ENCODE peak calls at places on chromosomes 5 and 9, in seven cellular contexts. One of them, this sample, is unnamed.

GRCh38 chr5:32229586-32229985 is 55.5 kb upstream of the GOLPH3 start:
- DNase-seq in IMR-90: no peak
- DNase-seq in CD8-positive, alpha-beta memory T cell: no peak
- DNase-seq in CD4-positive, alpha-beta memory T cell: no peak
- DNase-seq in A549: no peak
- DNase-seq in stomach: no peak
- DNase-seq in fibroblast of lung: no peak
- DNase-seq in this sample: no peak

GRCh38 chr5:53983568-53984465 is 326.6 kb downstream of the ARL15 start:
- DNase-seq in CD4-positive, alpha-beta memory T cell: no peak
- DNase-seq in CD8-positive, alpha-beta memory T cell: no peak
- DNase-seq in IMR-90: peak
- DNase-seq in fibroblast of lung: peak
- DNase-seq in A549: peak
- DNase-seq in stomach: no peak
- DNase-seq in this sample: no peak

GRCh38 chr5:43065384-43066230 is 25.5 kb upstream of the ANXA2R start:
- DNase-seq in IMR-90: peak
- DNase-seq in fibroblast of lung: peak
- DNase-seq in CD4-positive, alpha-beta memory T cell: peak
- DNase-seq in stomach: peak
- DNase-seq in A549: peak
- DNase-seq in CD8-positive, alpha-beta memory T cell: peak
- DNase-seq in this sample: no peak

GRCh38 chr5:53035868-53036381 is 46.8 kb downstream of the ITGA2 start:
- DNase-seq in fibroblast of lung: peak
- DNase-seq in IMR-90: peak
- DNase-seq in CD4-positive, alpha-beta memory T cell: no peak
- DNase-seq in stomach: no peak
- DNase-seq in CD8-positive, alpha-beta memory T cell: no peak
- DNase-seq in A549: peak
- DNase-seq in this sample: no peak

GRCh38 chr5:150604010-150604409 is 36.5 kb upstream of the SYNPO start:
- DNase-seq in fibroblast of lung: no peak
- DNase-seq in stomach: no peak
- DNase-seq in IMR-90: no peak
- DNase-seq in CD8-positive, alpha-beta memory T cell: no peak
- DNase-seq in CD4-positive, alpha-beta memory T cell: no peak
- DNase-seq in A549: no peak
- DNase-seq in this sample: no peak

GRCh38 chr9:21551401-21551800 is 69.3 kb upstream of the IFNE start:
- DNase-seq in CD8-positive, alpha-beta memory T cell: no peak
- DNase-seq in stomach: no peak
- DNase-seq in fibroblast of lung: peak
- DNase-seq in CD4-positive, alpha-beta memory T cell: no peak
- DNase-seq in IMR-90: peak
- DNase-seq in A549: no peak
- DNase-seq in this sample: no peak

GRCh38 chr5:34655354-34655991 is 655 bp upstream of the RAI14 start:
- DNase-seq in CD8-positive, alpha-beta memory T cell: no peak
- DNase-seq in stomach: peak
- DNase-seq in fibroblast of lung: peak
- DNase-seq in IMR-90: peak
- DNase-seq in A549: peak
- DNase-seq in CD4-positive, alpha-beta memory T cell: peak
- DNase-seq in this sample: no peak

GRCh38 chr9:94728719-94729118 is 2.2 kb downstream of the AOPEP start:
- DNase-seq in stomach: no peak
- DNase-seq in IMR-90: no peak
- DNase-seq in CD8-positive, alpha-beta memory T cell: no peak
- DNase-seq in fibroblast of lung: no peak
- DNase-seq in CD4-positive, alpha-beta memory T cell: no peak
- DNase-seq in A549: no peak
- DNase-seq in this sample: no peak

DNA sequence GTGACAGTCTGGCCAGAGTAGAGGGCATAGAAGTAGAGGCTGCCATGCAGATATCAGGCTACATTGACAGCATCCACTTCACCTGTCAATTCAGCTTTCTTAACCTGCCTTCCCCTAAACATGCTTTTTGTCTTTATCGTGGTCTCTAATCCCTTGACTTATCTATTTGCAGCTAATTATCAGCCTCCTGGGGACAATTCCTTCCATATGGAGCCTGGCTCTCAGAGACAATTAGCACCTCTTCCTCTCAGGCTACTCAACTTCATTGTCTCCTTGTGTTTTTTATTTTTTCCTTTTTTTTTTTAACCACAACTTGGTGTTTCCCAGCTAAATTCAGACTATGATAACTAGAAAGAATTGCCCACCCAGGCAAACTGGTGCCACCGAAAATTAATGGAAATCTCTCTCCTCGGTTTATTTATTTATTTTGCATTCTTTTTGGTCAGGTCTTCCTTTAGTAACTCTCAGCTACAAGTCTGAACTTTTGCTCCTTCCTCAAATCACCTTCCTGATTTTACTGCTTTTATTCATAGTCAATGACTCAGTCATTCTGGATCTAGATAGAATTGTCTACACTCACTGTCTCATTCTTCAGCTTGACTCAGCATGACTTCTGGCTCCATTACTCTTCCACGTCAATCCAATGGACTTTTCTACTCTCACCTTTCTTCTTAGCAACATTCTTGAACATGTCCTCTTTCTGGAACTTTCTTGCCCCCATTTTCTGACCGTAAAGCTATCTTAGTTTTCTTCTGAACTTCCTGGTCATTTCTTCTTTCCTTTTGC is 63.0 kb upstream of the BASP1 start:
- DNase-seq in IMR-90: peak
- DNase-seq in A549: peak
- DNase-seq in CD4-positive, alpha-beta memory T cell: no peak
- DNase-seq in fibroblast of lung: peak
- DNase-seq in stomach: no peak
- DNase-seq in CD8-positive, alpha-beta memory T cell: no peak
- DNase-seq in this sample: no peak
- H3K27ac ChIP-seq in IMR-90: no peak
- H3K27ac ChIP-seq in A549: peak
- H3K27ac ChIP-seq in CD4-positive, alpha-beta memory T cell: no peak
- H3K27ac ChIP-seq in fibroblast of lung: peak
- H3K27ac ChIP-seq in stomach: no peak
- H3K27ac ChIP-seq in CD8-positive, alpha-beta memory T cell: no peak
- H3K27ac ChIP-seq in this sample: no peak

GRCh38 chr5:139676951-139677367 is 28.8 kb downstream of the CXXC5 start:
- DNase-seq in CD8-positive, alpha-beta memory T cell: no peak
- DNase-seq in IMR-90: no peak
- DNase-seq in CD4-positive, alpha-beta memory T cell: no peak
- DNase-seq in fibroblast of lung: no peak
- DNase-seq in stomach: no peak
- DNase-seq in A549: no peak
- DNase-seq in this sample: no peak

GRCh38 chr5:139678283-139678613 is 30.1 kb downstream of the CXXC5 start:
- DNase-seq in CD8-positive, alpha-beta memory T cell: no peak
- DNase-seq in IMR-90: no peak
- DNase-seq in fibroblast of lung: no peak
- DNase-seq in CD4-positive, alpha-beta memory T cell: no peak
- DNase-seq in A549: no peak
- DNase-seq in stomach: no peak
- DNase-seq in this sample: no peak

GRCh38 chr5:139676406-139676805 is 28.3 kb downstream of the CXXC5 start:
- DNase-seq in CD8-positive, alpha-beta memory T cell: no peak
- DNase-seq in A549: no peak
- DNase-seq in fibroblast of lung: no peak
- DNase-seq in IMR-90: no peak
- DNase-seq in CD4-positive, alpha-beta memory T cell: no peak
- DNase-seq in stomach: no peak
- DNase-seq in this sample: no peak

GRCh38 chr5:139678751-139679750 is 30.9 kb downstream of the CXXC5 start:
- DNase-seq in CD8-positive, alpha-beta memory T cell: no peak
- DNase-seq in fibroblast of lung: no peak
- DNase-seq in stomach: no peak
- DNase-seq in A549: no peak
- DNase-seq in CD4-positive, alpha-beta memory T cell: no peak
- DNase-seq in IMR-90: no peak
- DNase-seq in this sample: no peak

DNA sequence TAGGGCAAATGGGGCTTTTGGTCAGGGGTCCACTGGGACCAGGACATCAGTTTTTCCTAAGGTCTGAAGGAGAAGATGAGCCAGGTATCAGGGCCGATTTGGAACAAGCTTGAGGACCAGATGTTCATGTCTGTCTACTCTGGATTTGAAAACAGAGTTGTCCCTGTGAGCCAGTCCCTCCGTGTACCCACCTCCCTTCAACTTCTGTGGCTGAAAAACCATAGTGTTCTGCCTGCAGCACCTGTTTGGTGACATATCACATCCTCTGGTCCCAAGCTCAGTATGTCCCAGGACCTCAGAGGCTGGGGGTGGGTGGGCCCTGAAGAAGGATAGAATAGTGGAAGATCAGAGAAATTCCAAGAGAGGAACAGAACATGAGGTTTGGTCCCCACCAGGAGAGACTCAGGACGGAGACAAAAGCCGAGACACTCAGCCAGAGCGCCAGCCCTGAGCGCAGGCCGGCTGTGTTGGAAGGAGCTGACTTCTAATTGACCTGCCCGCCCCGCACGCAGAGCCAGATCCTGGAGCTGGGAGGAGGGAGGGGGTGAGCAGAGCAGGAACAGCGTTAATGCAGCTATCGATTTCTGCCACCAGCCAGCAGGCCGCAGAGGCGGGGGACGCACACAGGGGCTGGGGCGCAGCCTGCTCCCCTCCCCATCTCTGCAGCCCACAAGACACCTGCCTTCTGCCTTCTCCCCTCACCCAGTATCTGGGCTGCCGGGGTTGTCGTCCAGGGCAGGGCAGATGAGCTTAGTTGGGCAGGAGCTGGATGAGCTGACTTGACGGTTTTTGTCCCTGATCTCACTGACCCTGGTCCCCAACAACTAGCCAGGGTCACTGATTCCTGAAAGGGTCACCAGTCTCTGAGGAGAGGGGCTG is 29.5 kb downstream of the CXXC5 start:
- DNase-seq in CD4-positive, alpha-beta memory T cell: no peak
- DNase-seq in IMR-90: no peak
- DNase-seq in CD8-positive, alpha-beta memory T cell: no peak
- DNase-seq in fibroblast of lung: no peak
- DNase-seq in stomach: peak
- DNase-seq in A549: no peak
- DNase-seq in this sample: no peak
- H3K27ac ChIP-seq in CD4-positive, alpha-beta memory T cell: no peak
- H3K27ac ChIP-seq in IMR-90: no peak
- H3K27ac ChIP-seq in CD8-positive, alpha-beta memory T cell: no peak
- H3K27ac ChIP-seq in fibroblast of lung: no peak
- H3K27ac ChIP-seq in stomach: peak
- H3K27ac ChIP-seq in A549: peak
- H3K27ac ChIP-seq in this sample: peak

GRCh38 chr5:172839669-172840068 is 5.6 kb downstream of the ERGIC1 start:
- DNase-seq in CD4-positive, alpha-beta memory T cell: no peak
- DNase-seq in CD8-positive, alpha-beta memory T cell: no peak
- DNase-seq in fibroblast of lung: no peak
- DNase-seq in A549: no peak
- DNase-seq in stomach: peak
- DNase-seq in IMR-90: no peak
- DNase-seq in this sample: no peak

GRCh38 chr5:172840077-172840777 is 6.2 kb downstream of the ERGIC1 start:
- DNase-seq in CD8-positive, alpha-beta memory T cell: no peak
- DNase-seq in IMR-90: no peak
- DNase-seq in A549: no peak
- DNase-seq in CD4-positive, alpha-beta memory T cell: no peak
- DNase-seq in fibroblast of lung: no peak
- DNase-seq in stomach: no peak
- DNase-seq in this sample: no peak

GRCh38 chr5:172837640-172838039 is 3.6 kb downstream of the ERGIC1 start:
- DNase-seq in A549: no peak
- DNase-seq in stomach: peak
- DNase-seq in IMR-90: no peak
- DNase-seq in CD4-positive, alpha-beta memory T cell: peak
- DNase-seq in CD8-positive, alpha-beta memory T cell: peak
- DNase-seq in fibroblast of lung: no peak
- DNase-seq in this sample: no peak

GRCh38 chr5:172840778-172841154 is 6.7 kb downstream of the ERGIC1 start:
- DNase-seq in IMR-90: no peak
- DNase-seq in CD8-positive, alpha-beta memory T cell: no peak
- DNase-seq in stomach: no peak
- DNase-seq in A549: no peak
- DNase-seq in CD4-positive, alpha-beta memory T cell: no peak
- DNase-seq in fibroblast of lung: no peak
- DNase-seq in this sample: no peak

DNA sequence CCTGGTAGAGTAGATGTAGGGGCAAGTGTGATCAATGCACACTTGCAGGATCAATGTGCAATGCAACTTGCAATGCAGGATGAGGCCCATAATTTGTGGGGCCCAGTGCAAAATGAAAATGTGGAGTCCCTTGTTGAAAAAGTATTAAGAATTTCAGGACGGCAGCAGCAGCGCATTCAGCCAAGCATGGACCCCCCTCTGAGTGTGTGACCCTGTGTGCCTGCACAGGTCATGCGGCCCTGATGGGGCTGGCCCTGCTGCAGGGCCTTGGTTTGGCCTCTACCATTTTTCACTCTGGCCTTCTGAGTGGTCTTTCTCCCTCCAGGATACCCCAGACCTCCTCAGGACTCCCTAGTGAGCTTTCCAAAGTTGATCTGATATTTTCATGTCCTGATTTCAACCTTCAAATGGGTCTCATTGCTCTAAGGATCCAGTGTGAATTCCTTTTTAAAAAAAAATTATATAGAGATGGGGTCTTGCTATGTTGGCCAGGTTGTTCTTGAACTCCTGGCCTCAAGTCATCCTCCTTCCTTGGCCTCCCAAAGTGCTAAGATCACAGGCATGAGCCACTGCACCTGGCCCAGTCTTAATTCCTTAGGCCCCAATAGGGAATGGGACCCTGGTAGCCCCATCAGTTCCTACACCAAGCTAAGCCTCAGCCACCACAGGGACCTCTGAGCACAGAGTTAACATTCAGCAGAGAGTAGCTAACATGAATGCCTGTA is 4.3 kb downstream of the ERGIC1 start:
- DNase-seq in CD8-positive, alpha-beta memory T cell: no peak
- DNase-seq in stomach: no peak
- DNase-seq in fibroblast of lung: no peak
- DNase-seq in IMR-90: no peak
- DNase-seq in CD4-positive, alpha-beta memory T cell: no peak
- DNase-seq in A549: no peak
- DNase-seq in this sample: no peak
- H3K27ac ChIP-seq in CD8-positive, alpha-beta memory T cell: no peak
- H3K27ac ChIP-seq in stomach: peak
- H3K27ac ChIP-seq in fibroblast of lung: no peak
- H3K27ac ChIP-seq in IMR-90: no peak
- H3K27ac ChIP-seq in CD4-positive, alpha-beta memory T cell: no peak
- H3K27ac ChIP-seq in A549: peak
- H3K27ac ChIP-seq in this sample: peak

GRCh38 chr9:34653610-34654072 is 1.7 kb downstream of the IL11RA start:
- DNase-seq in A549: no peak
- DNase-seq in CD8-positive, alpha-beta memory T cell: no peak
- DNase-seq in stomach: no peak
- DNase-seq in fibroblast of lung: peak
- DNase-seq in IMR-90: peak
- DNase-seq in CD4-positive, alpha-beta memory T cell: no peak
- DNase-seq in this sample: no peak

GRCh38 chr9:34653131-34653530 is 1.1 kb downstream of the IL11RA start:
- DNase-seq in CD4-positive, alpha-beta memory T cell: no peak
- DNase-seq in fibroblast of lung: no peak
- DNase-seq in stomach: no peak
- DNase-seq in A549: no peak
- DNase-seq in CD8-positive, alpha-beta memory T cell: no peak
- DNase-seq in IMR-90: peak
- DNase-seq in this sample: no peak

GRCh38 chr9:34655394-34655793 is 3.4 kb downstream of the IL11RA start:
- DNase-seq in IMR-90: no peak
- DNase-seq in CD4-positive, alpha-beta memory T cell: no peak
- DNase-seq in A549: no peak
- DNase-seq in stomach: no peak
- DNase-seq in CD8-positive, alpha-beta memory T cell: no peak
- DNase-seq in fibroblast of lung: no peak
- DNase-seq in this sample: no peak

GRCh38 chr9:34652608-34653007 is 623 bp downstream of the IL11RA start:
- DNase-seq in fibroblast of lung: no peak
- DNase-seq in IMR-90: no peak
- DNase-seq in CD8-positive, alpha-beta memory T cell: no peak
- DNase-seq in A549: no peak
- DNase-seq in stomach: no peak
- DNase-seq in CD4-positive, alpha-beta memory T cell: no peak
- DNase-seq in this sample: no peak

DNA sequence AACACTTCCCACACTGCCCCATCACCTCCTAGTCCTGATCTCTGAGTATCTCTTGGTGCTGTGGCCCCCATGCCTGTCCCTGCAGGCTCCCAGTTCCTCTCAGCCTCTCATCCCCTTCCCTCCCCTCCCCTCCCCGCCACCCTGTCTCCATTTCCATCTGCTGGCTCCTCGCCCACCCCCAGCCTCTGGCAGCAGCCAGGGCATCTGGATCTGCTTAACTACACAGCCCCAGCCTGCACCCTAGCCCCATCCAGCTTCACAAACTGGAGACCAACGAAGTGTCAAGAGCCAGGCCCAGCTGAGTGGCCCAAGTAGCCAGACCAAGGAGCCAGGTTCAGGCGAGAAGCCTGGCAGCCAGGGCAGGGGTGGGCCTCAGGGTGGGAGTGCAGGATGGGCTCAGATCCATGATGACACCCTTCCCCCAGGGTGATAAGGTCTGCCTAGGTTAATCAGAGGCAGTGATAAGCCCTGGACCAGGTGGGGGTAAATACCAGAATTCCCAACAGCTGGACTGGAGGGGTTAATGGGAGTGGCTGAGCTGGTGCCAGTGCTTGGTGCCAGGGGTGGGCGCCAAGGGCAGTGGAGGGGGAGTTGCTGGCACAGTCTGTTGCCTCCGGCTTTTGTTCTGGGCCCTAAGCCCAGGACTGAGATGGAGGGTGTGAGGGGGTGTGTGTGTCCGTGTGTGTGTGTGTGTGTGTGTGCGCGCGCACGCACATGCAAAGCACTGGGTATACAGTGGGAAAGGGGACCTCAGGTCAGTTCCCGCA is 2.5 kb downstream of the IL11RA start:
- DNase-seq in CD4-positive, alpha-beta memory T cell: no peak
- DNase-seq in A549: no peak
- DNase-seq in IMR-90: peak
- DNase-seq in fibroblast of lung: peak
- DNase-seq in stomach: peak
- DNase-seq in CD8-positive, alpha-beta memory T cell: no peak
- DNase-seq in this sample: no peak
- H3K27ac ChIP-seq in CD4-positive, alpha-beta memory T cell: no peak
- H3K27ac ChIP-seq in A549: no peak
- H3K27ac ChIP-seq in IMR-90: peak
- H3K27ac ChIP-seq in fibroblast of lung: no peak
- H3K27ac ChIP-seq in stomach: peak
- H3K27ac ChIP-seq in CD8-positive, alpha-beta memory T cell: no peak
- H3K27ac ChIP-seq in this sample: peak

This sample was measured in esophagus squamous epithelium.